ENCODE peak calls at places on chromosomes 1 and 21, in four cellular contexts. L is WTC11, R is HepG2, H is K562. E is an unnamed sample.
A peak's percentile ranks its signal among the peaks of the same experiment; 100 is the strongest.

GRCh38 chr1:119582801-119583200 is 65.3 kb downstream of the ZNF697 start:
- DNase-seq in H (peak; percentile 66), R (peak; percentile 39), L (peak; percentile 79), E (peak; percentile 8)

GRCh38 chr1:202656951-202657646 is 53.2 kb downstream of the SYT2 start:
- DNase-seq in L (peak; percentile 85), H (peak; percentile 58), R (peak; percentile 19), E (peak; percentile 62)

GRCh38 chr21:27823652-27824201 is 856.8 kb upstream of the ADAMTS5 start:
- DNase-seq in R (no peak), H (no peak), L (no peak), E (no peak)

GRCh38 chr21:46424621-46425020 is 34.1 kb upstream of the DIP2A start:
- DNase-seq in R (no peak), L (no peak), H (no peak), E (no peak)

GRCh38 chr1:2194898-2195673 is 514 bp upstream of the FAAP20 start:
- DNase-seq in L (peak; percentile 92), H (peak; percentile 93), R (peak; percentile 84), E (peak; percentile 83)

GRCh38 chr1:55893155-55893554 is 678.0 kb upstream of the USP24 start:
- DNase-seq in H (peak; percentile 7), R (peak; percentile 59), L (no peak), E (peak; percentile 71)

GRCh38 chr21:38504056-38504455 is 5.8 kb upstream of the ERG start:
- DNase-seq in H (no peak), R (no peak), L (no peak), E (no peak)

GRCh38 chr1:217734973-217735372 is 103.8 kb downstream of the SPATA17 start:
- DNase-seq in R (no peak), H (no peak), L (no peak), E (no peak)

GRCh38 chr1:151825204-151825603 is 6.4 kb downstream of the RORC start:
- DNase-seq in H (no peak), L (no peak), R (no peak), E (no peak)

GRCh38 chr1:51192213-51192843 is 43.7 kb upstream of the RNF11 start:
- DNase-seq in H (peak; percentile 86), R (peak; percentile 34), L (peak; percentile 63), E (peak; percentile 35)

GRCh38 chr1:51193564-51193963 is 42.5 kb upstream of the RNF11 start:
- DNase-seq in H (no peak), R (no peak), L (no peak), E (no peak)

GRCh38 chr1:51188230-51188629 is 47.8 kb upstream of the RNF11 start:
- DNase-seq in R (no peak), L (no peak), H (no peak), E (no peak)

GRCh38 chr1:51190996-51191395 is 45.1 kb upstream of the RNF11 start:
- DNase-seq in R (no peak), L (no peak), H (no peak), E (no peak)

DNA sequence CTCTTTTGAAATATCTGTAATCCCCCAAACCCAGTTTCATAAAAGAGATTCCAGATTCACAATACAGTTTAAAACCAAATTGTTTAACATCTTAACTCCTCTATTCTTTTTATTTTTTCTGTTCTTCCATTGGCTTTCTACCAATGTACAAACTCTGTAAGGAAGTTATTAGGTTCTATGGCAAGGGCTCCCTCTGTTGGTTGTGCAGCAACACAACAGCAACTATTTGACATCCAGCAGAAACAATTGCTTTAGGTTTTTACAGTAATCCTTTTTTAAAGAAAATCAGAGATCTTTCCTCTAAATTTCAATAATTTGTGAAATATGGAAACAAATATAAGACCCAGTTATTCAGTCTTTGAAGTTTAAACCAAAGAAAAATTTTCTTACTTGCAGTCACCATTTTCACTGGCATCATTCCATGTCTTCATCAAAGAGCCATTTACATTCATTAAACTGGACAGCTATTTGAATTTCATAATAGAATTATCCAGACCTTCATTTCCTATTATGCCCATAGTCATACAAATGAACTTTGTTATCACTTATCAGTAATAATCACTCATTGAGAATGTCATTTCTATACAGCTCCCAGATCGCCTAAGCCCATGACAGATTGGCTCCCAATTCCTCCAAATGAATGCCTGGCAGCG is 46.5 kb upstream of the RNF11 start:
- DNase-seq in H (peak; percentile 79), R (peak; percentile 51), L (peak; percentile 21), E (peak; percentile 62)
- TF ChIP-seq NR3C1 in H (no peak), R (no peak), L (no peak), E (no peak)

DNA sequence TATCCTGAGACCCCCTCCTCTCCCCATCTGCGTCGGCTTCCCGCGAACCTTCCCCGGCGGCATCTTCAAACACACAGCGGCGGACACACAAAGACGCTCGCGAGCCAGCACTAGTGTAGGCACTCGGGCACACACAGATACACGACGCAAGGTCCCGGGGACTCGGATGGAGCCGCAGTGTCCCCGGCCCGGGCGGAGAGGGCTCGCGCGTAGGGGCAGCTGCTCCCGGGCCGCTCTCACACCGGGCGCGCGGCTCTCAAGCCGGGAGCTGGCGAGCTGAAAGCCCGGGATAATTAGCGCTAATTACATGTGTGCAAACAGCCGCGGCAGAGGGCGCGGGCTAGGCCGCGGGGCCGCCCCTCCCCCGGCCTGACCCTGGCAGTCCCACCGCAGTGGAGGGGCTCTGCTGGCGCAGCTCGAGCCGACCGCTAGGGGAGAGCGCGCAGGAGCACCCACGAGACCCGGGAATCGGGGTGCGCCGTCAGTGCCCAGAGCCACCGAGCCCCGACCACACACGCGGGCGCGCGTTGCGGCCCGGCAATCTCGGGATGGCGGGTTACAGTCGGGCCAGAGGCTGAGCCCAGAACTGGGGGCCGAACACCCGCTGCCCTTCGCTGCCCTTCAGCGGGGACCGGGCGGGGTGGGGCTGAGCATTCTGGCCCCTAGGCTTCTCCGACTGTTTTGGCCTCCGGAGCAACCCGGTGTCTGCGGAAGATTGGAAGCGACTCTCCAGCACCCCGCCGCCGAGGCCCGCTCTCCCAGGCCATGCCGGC is 271.6 kb downstream of the FOXD2 start:
- DNase-seq in H (no peak), R (no peak), L (peak; percentile 67), E (peak; percentile 44)
- TF ChIP-seq NR3C1 in H (no peak), R (no peak), L (no peak), E (no peak)

DNA sequence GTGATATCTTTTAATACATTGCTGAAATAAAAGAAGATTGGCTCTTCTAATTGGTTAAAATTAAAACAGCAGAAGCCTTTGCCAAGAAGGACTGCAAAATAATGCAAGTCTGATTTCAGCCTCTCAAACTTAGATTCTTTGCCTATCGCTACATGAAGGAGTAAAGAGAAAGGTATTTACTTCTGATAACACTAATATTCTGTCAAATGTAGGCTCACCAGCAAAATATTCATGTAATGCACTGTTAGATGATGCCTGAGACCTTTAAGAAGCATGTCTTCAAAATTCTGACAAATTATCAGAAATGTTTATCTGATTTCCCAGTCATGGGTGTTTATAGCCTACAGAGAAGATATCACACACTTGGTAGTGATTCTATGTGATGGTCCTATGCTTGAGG is 232.3 kb downstream of the LMO4 start:
- DNase-seq in L (no peak), R (no peak), H (no peak), E (no peak)
- TF ChIP-seq NR3C1 in L (no peak), R (no peak), H (no peak), E (no peak)

GRCh38 chr1:172399369-172400072 is 21.0 kb upstream of the C1orf105 start:
- DNase-seq in L (no peak), H (peak; percentile 25), R (peak; percentile 78), E (peak; percentile 90)
- TF ChIP-seq NR3C1 in L (no peak), H (no peak), R (no peak), E (no peak)

GRCh38 chr1:1164701-1165451 is 8.8 kb upstream of the TTLL10 start:
- DNase-seq in L (peak; percentile 61), H (no peak), R (peak; percentile 50), E (peak; percentile 29)
- TF ChIP-seq NR3C1 in L (no peak), H (no peak), R (no peak), E (no peak)

DNA sequence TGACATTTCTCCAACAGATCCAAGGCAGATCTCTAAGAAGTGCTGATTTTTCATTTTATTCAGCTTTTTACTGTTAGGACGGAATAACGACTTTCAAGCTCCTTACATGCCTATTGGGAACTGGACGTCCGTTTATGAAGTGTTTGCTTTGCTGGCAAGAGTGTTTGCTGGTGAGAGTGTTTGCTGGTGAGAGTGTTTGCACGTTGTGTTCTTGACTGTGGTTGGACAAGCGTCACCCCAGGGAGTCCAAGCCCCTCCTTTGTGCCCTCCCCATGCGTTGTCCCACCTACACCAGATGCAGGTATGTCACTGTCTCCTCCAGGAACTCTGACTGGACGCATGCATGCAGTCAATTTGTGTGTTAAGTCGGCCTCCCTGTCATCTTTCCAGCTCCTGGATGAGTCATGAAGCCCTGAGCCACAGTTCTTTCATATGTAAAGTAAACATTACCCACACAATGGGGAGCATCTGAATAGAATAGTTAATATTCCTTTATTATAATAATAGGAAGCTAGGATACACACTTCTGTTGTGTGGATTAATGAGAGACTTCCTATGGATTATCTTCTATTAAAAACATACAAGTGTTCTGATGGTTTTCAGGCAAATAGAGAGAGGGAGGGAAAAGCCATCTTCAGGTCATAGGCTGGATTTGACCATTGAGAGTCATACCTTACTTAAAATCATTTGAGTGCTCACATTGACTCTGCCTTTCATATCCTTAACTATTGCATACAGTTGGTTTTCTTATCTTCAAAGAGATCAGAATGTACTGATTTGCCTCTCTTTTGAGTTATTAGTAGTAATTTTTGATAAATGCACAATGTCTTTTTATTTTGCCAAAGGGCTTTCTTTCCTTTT is 119.2 kb downstream of the GALNT2 start:
- DNase-seq in R (peak; percentile 95), H (peak; percentile 50), L (peak; percentile 30), E (peak; percentile 87)
- TF ChIP-seq NR3C1 in R (no peak), H (no peak), L (no peak), E (no peak)